ENCODE peak calls at places on chromosomes 13 and 19, in nine cellular contexts. One of them, this sample, is unnamed. For H3K36me3, the result is how much of the 10 kb centered on the place peaks cover.

GRCh38 chr13:31322025-31322424 is 122.2 kb downstream of the B3GLCT start:
- DNase-seq in Peyer's patch: no peak
- DNase-seq in transverse colon: no peak
- DNase-seq in heart left ventricle: no peak
- DNase-seq in SK-N-MC: no peak
- DNase-seq in esophagus muscularis mucosa: peak
- DNase-seq in GM06990: no peak
- DNase-seq in OCI-LY7: peak
- DNase-seq in left lung: no peak
- DNase-seq in this sample: no peak

GRCh38 chr13:33999830-34000605 is 182.1 kb downstream of the RFC3 start:
- DNase-seq in Peyer's patch: no peak
- DNase-seq in transverse colon: no peak
- DNase-seq in heart left ventricle: no peak
- DNase-seq in SK-N-MC: no peak
- DNase-seq in esophagus muscularis mucosa: no peak
- DNase-seq in GM06990: no peak
- DNase-seq in OCI-LY7: no peak
- DNase-seq in left lung: no peak
- DNase-seq in this sample: no peak

GRCh38 chr13:18953139-18953930 is 228.3 kb downstream of the TUBA3C start:
- DNase-seq in Peyer's patch: no peak
- DNase-seq in transverse colon: no peak
- DNase-seq in heart left ventricle: no peak
- DNase-seq in SK-N-MC: no peak
- DNase-seq in esophagus muscularis mucosa: no peak
- DNase-seq in GM06990: no peak
- DNase-seq in OCI-LY7: no peak
- DNase-seq in left lung: peak
- DNase-seq in this sample: no peak

GRCh38 chr13:84137292-84137691 is 255.0 kb upstream of the SLITRK1 start:
- DNase-seq in Peyer's patch: no peak
- DNase-seq in transverse colon: peak
- DNase-seq in heart left ventricle: no peak
- DNase-seq in SK-N-MC: no peak
- DNase-seq in esophagus muscularis mucosa: no peak
- DNase-seq in GM06990: no peak
- DNase-seq in OCI-LY7: no peak
- DNase-seq in left lung: no peak
- DNase-seq in this sample: peak

GRCh38 chr13:23087884-23088283 is 92.9 kb upstream of the SGCG start:
- DNase-seq in Peyer's patch: no peak
- DNase-seq in transverse colon: no peak
- DNase-seq in heart left ventricle: no peak
- DNase-seq in SK-N-MC: no peak
- DNase-seq in esophagus muscularis mucosa: no peak
- DNase-seq in GM06990: no peak
- DNase-seq in OCI-LY7: peak
- DNase-seq in left lung: no peak
- DNase-seq in this sample: no peak

GRCh38 chr19:2589441-2589840 is 113.1 kb downstream of the GNG7 start:
- DNase-seq in Peyer's patch: no peak
- DNase-seq in transverse colon: no peak
- DNase-seq in heart left ventricle: no peak
- DNase-seq in SK-N-MC: no peak
- DNase-seq in esophagus muscularis mucosa: no peak
- DNase-seq in GM06990: no peak
- DNase-seq in OCI-LY7: no peak
- DNase-seq in left lung: no peak
- DNase-seq in this sample: no peak

GRCh38 chr13:28574617-28575142 is 79.8 kb upstream of the FLT1 start:
- DNase-seq in Peyer's patch: no peak
- DNase-seq in transverse colon: peak
- DNase-seq in heart left ventricle: peak
- DNase-seq in SK-N-MC: no peak
- DNase-seq in esophagus muscularis mucosa: no peak
- DNase-seq in GM06990: peak
- DNase-seq in OCI-LY7: peak
- DNase-seq in left lung: no peak
- DNase-seq in this sample: no peak

GRCh38 chr13:42996584-42996983 is 4.5 kb upstream of the EPSTI1 start:
- DNase-seq in Peyer's patch: no peak
- DNase-seq in transverse colon: no peak
- DNase-seq in heart left ventricle: no peak
- DNase-seq in SK-N-MC: no peak
- DNase-seq in esophagus muscularis mucosa: no peak
- DNase-seq in GM06990: peak
- DNase-seq in OCI-LY7: no peak
- DNase-seq in left lung: no peak
- DNase-seq in this sample: no peak

GRCh38 chr19:35030257-35031071 is at the start of gene SCN1B:
- DNase-seq in Peyer's patch: peak
- DNase-seq in transverse colon: peak
- DNase-seq in heart left ventricle: peak
- DNase-seq in SK-N-MC: no peak
- DNase-seq in esophagus muscularis mucosa: no peak
- DNase-seq in GM06990: no peak
- DNase-seq in OCI-LY7: no peak
- DNase-seq in left lung: peak
- DNase-seq in this sample: peak

GRCh38 chr19:35031072-35031881 is 1.0 kb downstream of the SCN1B start:
- DNase-seq in Peyer's patch: no peak
- DNase-seq in transverse colon: no peak
- DNase-seq in heart left ventricle: peak
- DNase-seq in SK-N-MC: no peak
- DNase-seq in esophagus muscularis mucosa: no peak
- DNase-seq in GM06990: no peak
- DNase-seq in OCI-LY7: no peak
- DNase-seq in left lung: no peak
- DNase-seq in this sample: no peak

GRCh38 chr19:35032356-35032865 is 2.1 kb downstream of the SCN1B start:
- DNase-seq in Peyer's patch: no peak
- DNase-seq in transverse colon: no peak
- DNase-seq in heart left ventricle: no peak
- DNase-seq in SK-N-MC: no peak
- DNase-seq in esophagus muscularis mucosa: no peak
- DNase-seq in GM06990: no peak
- DNase-seq in OCI-LY7: no peak
- DNase-seq in left lung: no peak
- DNase-seq in this sample: no peak

GRCh38 chr19:35027851-35028599 is 2.2 kb upstream of the SCN1B start:
- DNase-seq in Peyer's patch: no peak
- DNase-seq in transverse colon: no peak
- DNase-seq in heart left ventricle: no peak
- DNase-seq in SK-N-MC: no peak
- DNase-seq in esophagus muscularis mucosa: no peak
- DNase-seq in GM06990: no peak
- DNase-seq in OCI-LY7: no peak
- DNase-seq in left lung: no peak
- DNase-seq in this sample: no peak

GRCh38 chr19:35029737-35030256 is 473 bp upstream of the SCN1B start:
- DNase-seq in Peyer's patch: no peak
- DNase-seq in transverse colon: no peak
- DNase-seq in heart left ventricle: no peak
- DNase-seq in SK-N-MC: no peak
- DNase-seq in esophagus muscularis mucosa: no peak
- DNase-seq in GM06990: no peak
- DNase-seq in OCI-LY7: no peak
- DNase-seq in left lung: no peak
- DNase-seq in this sample: no peak
- H3K36me3 ChIP-seq in Peyer's patch: under half
- H3K36me3 ChIP-seq in transverse colon: under half
- H3K36me3 ChIP-seq in heart left ventricle: under half
- H3K36me3 ChIP-seq in SK-N-MC: under half
- H3K36me3 ChIP-seq in esophagus muscularis mucosa: under half
- H3K36me3 ChIP-seq in GM06990: under half
- H3K36me3 ChIP-seq in OCI-LY7: under half
- H3K36me3 ChIP-seq in left lung: under half
- H3K36me3 ChIP-seq in this sample: under half

GRCh38 chr19:44986389-44986788 is 14.9 kb upstream of the RELB start:
- DNase-seq in Peyer's patch: no peak
- DNase-seq in transverse colon: no peak
- DNase-seq in heart left ventricle: no peak
- DNase-seq in SK-N-MC: no peak
- DNase-seq in esophagus muscularis mucosa: no peak
- DNase-seq in GM06990: no peak
- DNase-seq in OCI-LY7: no peak
- DNase-seq in left lung: no peak
- DNase-seq in this sample: no peak

GRCh38 chr19:44990459-44990858 is 10.8 kb upstream of the RELB start:
- DNase-seq in Peyer's patch: no peak
- DNase-seq in transverse colon: no peak
- DNase-seq in heart left ventricle: no peak
- DNase-seq in SK-N-MC: no peak
- DNase-seq in esophagus muscularis mucosa: no peak
- DNase-seq in GM06990: no peak
- DNase-seq in OCI-LY7: no peak
- DNase-seq in left lung: no peak
- DNase-seq in this sample: no peak

GRCh38 chr19:44990966-44991365 is 10.3 kb upstream of the RELB start:
- DNase-seq in Peyer's patch: peak
- DNase-seq in transverse colon: no peak
- DNase-seq in heart left ventricle: no peak
- DNase-seq in SK-N-MC: no peak
- DNase-seq in esophagus muscularis mucosa: no peak
- DNase-seq in GM06990: no peak
- DNase-seq in OCI-LY7: no peak
- DNase-seq in left lung: no peak
- DNase-seq in this sample: no peak

GRCh38 chr19:44987148-44987675 is 14.1 kb upstream of the RELB start:
- DNase-seq in Peyer's patch: no peak
- DNase-seq in transverse colon: no peak
- DNase-seq in heart left ventricle: no peak
- DNase-seq in SK-N-MC: no peak
- DNase-seq in esophagus muscularis mucosa: no peak
- DNase-seq in GM06990: no peak
- DNase-seq in OCI-LY7: no peak
- DNase-seq in left lung: no peak
- DNase-seq in this sample: no peak

DNA sequence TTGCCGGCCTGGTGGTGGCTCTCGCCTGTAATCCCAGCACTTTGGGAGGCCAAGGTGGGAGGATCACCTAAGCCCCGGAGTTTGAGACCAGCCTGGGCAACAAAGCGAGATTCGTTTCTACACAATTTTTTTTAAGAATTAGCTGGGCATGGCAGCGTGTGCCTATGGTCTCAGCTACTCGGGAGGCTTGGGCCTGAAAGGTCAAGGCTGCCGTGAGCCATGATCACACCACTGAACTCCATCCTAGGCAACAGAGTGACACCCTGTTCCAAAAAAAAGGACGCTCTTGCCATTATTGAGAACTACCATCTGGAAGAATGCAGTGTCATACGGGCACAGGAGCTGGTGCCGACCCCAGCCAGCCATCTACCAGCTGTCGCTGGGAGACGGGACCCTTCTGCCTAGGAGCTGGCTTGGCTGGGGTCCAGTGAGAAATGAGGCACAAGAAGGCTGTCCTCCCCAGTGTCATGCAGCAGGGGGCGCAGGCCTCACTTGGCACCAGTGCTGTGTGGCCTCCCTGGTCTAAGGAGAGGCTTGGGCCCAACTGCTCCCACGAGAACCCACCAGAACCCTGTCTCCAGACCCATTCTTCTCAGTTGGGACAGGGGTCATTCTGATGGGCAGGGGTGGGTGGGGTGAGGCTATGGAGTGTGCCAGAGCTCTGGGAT is 12.2 kb upstream of the RELB start:
- DNase-seq in Peyer's patch: peak
- DNase-seq in transverse colon: peak
- DNase-seq in heart left ventricle: peak
- DNase-seq in SK-N-MC: no peak
- DNase-seq in esophagus muscularis mucosa: no peak
- DNase-seq in GM06990: no peak
- DNase-seq in OCI-LY7: peak
- DNase-seq in left lung: peak
- DNase-seq in this sample: peak
- H3K36me3 ChIP-seq in Peyer's patch: under half
- H3K36me3 ChIP-seq in transverse colon: under half
- H3K36me3 ChIP-seq in heart left ventricle: under half
- H3K36me3 ChIP-seq in SK-N-MC: under half
- H3K36me3 ChIP-seq in esophagus muscularis mucosa: half or more
- H3K36me3 ChIP-seq in GM06990: under half
- H3K36me3 ChIP-seq in OCI-LY7: half or more
- H3K36me3 ChIP-seq in left lung: under half
- H3K36me3 ChIP-seq in this sample: under half

DNA sequence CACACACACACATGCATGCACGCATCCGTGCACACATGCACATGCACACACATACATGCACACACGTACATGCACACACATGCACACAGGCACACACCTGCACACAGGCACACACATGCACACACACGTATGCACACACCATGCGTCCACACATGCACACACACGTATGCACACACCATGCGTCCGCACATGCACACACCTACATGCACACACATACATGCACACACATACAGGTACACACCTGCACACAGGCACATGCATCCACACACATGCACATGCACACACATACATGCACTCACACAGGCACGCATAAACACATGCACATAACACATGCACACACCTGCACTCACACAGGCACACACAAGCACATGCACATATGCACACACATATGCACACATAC is 112.1 kb downstream of the DPF1 start:
- DNase-seq in Peyer's patch: no peak
- DNase-seq in transverse colon: no peak
- DNase-seq in heart left ventricle: no peak
- DNase-seq in SK-N-MC: no peak
- DNase-seq in esophagus muscularis mucosa: no peak
- DNase-seq in GM06990: no peak
- DNase-seq in OCI-LY7: no peak
- DNase-seq in left lung: no peak
- DNase-seq in this sample: no peak
- H3K36me3 ChIP-seq in Peyer's patch: under half
- H3K36me3 ChIP-seq in transverse colon: under half
- H3K36me3 ChIP-seq in heart left ventricle: under half
- H3K36me3 ChIP-seq in SK-N-MC: under half
- H3K36me3 ChIP-seq in esophagus muscularis mucosa: under half
- H3K36me3 ChIP-seq in GM06990: under half
- H3K36me3 ChIP-seq in OCI-LY7: half or more
- H3K36me3 ChIP-seq in left lung: under half
- H3K36me3 ChIP-seq in this sample: under half

DNA sequence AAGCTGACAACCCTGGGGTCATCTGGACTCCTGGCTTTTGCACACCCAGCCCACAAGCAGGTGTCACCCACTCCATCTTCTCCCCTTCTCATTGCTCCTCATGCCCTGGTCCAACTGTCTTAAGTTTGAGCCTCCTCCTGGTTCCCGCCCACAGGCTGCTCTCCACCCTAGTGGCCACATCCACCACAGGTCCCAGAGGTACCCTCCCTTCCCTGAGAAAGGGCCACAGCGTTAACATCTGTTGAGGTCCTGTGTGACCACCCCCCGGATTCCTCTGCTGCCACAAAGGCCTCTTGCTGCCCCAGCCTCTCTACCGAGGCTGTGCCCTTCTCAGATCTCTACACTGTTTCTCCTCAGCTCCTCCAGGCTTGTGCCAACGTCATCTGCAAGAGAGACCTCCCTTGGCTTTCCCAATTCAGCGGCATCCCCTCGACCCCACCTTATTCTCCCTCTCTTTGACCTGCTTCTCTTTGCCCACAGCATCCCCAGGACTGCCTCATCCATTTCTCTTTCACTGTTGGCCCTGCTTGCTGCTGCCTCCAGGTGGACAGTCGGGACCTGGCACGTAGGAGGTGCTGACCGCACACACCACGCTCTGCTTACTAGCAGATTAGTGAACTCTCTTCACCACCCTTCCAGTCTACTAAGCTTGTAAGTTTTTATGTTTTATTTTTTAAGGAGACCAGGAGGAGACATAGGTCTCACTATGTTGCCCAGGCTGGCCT is 33.3 kb downstream of the SUGP2 start:
- DNase-seq in Peyer's patch: no peak
- DNase-seq in transverse colon: no peak
- DNase-seq in heart left ventricle: no peak
- DNase-seq in SK-N-MC: no peak
- DNase-seq in esophagus muscularis mucosa: no peak
- DNase-seq in GM06990: no peak
- DNase-seq in OCI-LY7: no peak
- DNase-seq in left lung: peak
- DNase-seq in this sample: no peak
- H3K36me3 ChIP-seq in Peyer's patch: under half
- H3K36me3 ChIP-seq in transverse colon: under half
- H3K36me3 ChIP-seq in heart left ventricle: under half
- H3K36me3 ChIP-seq in SK-N-MC: half or more
- H3K36me3 ChIP-seq in esophagus muscularis mucosa: under half
- H3K36me3 ChIP-seq in GM06990: under half
- H3K36me3 ChIP-seq in OCI-LY7: half or more
- H3K36me3 ChIP-seq in left lung: under half
- H3K36me3 ChIP-seq in this sample: under half